ENCODE peak calls at places on chromosomes 13 and 19, in six cellular contexts. S, P, K, J, A and F are unnamed samples.

GRCh38 chr19:7923295-7924191 is 2.4 kb downstream of the CTXN1 start:
- DNase-seq in K (no peak), A (no peak), P (no peak), J (no peak), S (peak; percentile 84), F (no peak)

GRCh38 chr13:82627183-82627582 is 1255.1 kb downstream of the SLITRK1 start:
- DNase-seq in A (no peak), S (no peak), P (no peak), J (no peak), K (no peak), F (no peak)

GRCh38 chr13:81929988-81930387 is 1589.1 kb upstream of the SPRY2 start:
- DNase-seq in J (no peak), K (no peak), P (no peak), A (no peak), S (no peak), F (no peak)

GRCh38 chr19:42048992-42049391 is 21.0 kb downstream of the GRIK5 start:
- DNase-seq in P (peak; percentile 32), S (no peak), K (no peak), J (no peak), A (no peak), F (no peak)

GRCh38 chr13:72798817-72799216 is 16.9 kb downstream of the PIBF1 start:
- DNase-seq in P (no peak), S (no peak), K (no peak), J (no peak), A (no peak), F (no peak)

GRCh38 chr19:1945899-1946298 is 4.9 kb downstream of the CSNK1G2 start:
- DNase-seq in A (no peak), S (peak; percentile 50), P (peak; percentile 65), K (peak; percentile 40), J (peak; percentile 58), F (peak; percentile 49)

GRCh38 chr13:78701383-78701782 is 42.4 kb upstream of the OBI1 start:
- DNase-seq in J (no peak), P (no peak), K (no peak), S (no peak), A (no peak), F (no peak)

GRCh38 chr19:45448887-45449299 is 18.9 kb upstream of the FOSB start:
- DNase-seq in J (no peak), A (no peak), P (peak; percentile 57), K (no peak), S (no peak), F (no peak)

GRCh38 chr13:41389580-41389979 is 67.8 kb upstream of the RGCC start:
- DNase-seq in K (no peak), P (no peak), S (no peak), A (no peak), J (no peak), F (no peak)

GRCh38 chr13:32209670-32210069 is 105.5 kb downstream of the ZAR1L start:
- DNase-seq in K (no peak), A (no peak), S (no peak), J (no peak), P (no peak), F (no peak)

GRCh38 chr19:37519890-37520289 is 13.2 kb downstream of the ZNF793 start:
- DNase-seq in A (no peak), S (no peak), P (no peak), J (no peak), K (no peak), F (no peak)

GRCh38 chr13:112545866-112546265 is 42.1 kb downstream of the TUBGCP3 start:
- DNase-seq in K (no peak), S (no peak), J (no peak), P (no peak), A (no peak), F (no peak)

GRCh38 chr19:43662487-43662886 is 7.5 kb downstream of the PLAUR start:
- DNase-seq in J (no peak), P (no peak), K (no peak), S (no peak), A (no peak), F (no peak)

GRCh38 chr19:44850641-44851109 is 4.6 kb downstream of the NECTIN2 start:
- DNase-seq in S (peak; percentile 22), A (no peak), J (peak; percentile 75), K (peak; percentile 62), P (no peak), F (no peak)

GRCh38 chr13:39133781-39134180 is 95.5 kb downstream of the NHLRC3 start:
- DNase-seq in S (no peak), P (no peak), J (no peak), K (no peak), A (no peak), F (no peak)

GRCh38 chr13:98890186-98890585 is 87.7 kb downstream of the DOCK9 start:
- DNase-seq in P (no peak), S (peak; percentile 53), J (no peak), A (no peak), K (no peak), F (no peak)

GRCh38 chr13:88601949-88602348 is 930.8 kb downstream of the SLITRK5 start:
- DNase-seq in J (no peak), K (no peak), P (no peak), A (no peak), S (no peak), F (no peak)

GRCh38 chr19:33502521-33502920 is 19.1 kb downstream of the PEPD start:
- DNase-seq in K (no peak), A (no peak), P (no peak), S (no peak), J (no peak), F (no peak)

GRCh38 chr19:15337202-15337601 is 4.9 kb upstream of the BRD4 start:
- DNase-seq in S (no peak), J (no peak), P (no peak), A (no peak), K (no peak), F (no peak)

GRCh38 chr19:46537136-46538097 is 41.8 kb upstream of the PNMA8B start:
- DNase-seq in P (peak; percentile 70), S (no peak), J (peak; percentile 60), A (no peak), K (peak; percentile 65), F (peak; percentile 54)

GRCh38 chr13:28282451-28282850 is 144.1 kb downstream of the PAN3 start:
- DNase-seq in S (no peak), J (no peak), A (no peak), K (no peak), P (no peak), F (no peak)

GRCh38 chr19:46513461-46514236 is 18.0 kb upstream of the PNMA8B start:
- DNase-seq in J (peak; percentile 82), P (peak; percentile 83), K (peak; percentile 73), S (peak; percentile 73), A (peak; percentile 62), F (peak; percentile 86)

GRCh38 chr19:27894906-27895754 is 1317.8 kb downstream of the UQCRFS1 start:
- DNase-seq in S (no peak), A (no peak), J (no peak), K (no peak), P (no peak), F (no peak)
- H3K9me3 ChIP-seq in S (no peaks in the 10 kb centered on the region), A (peaks cover 15% of the 10 kb centered on the region), J (no peaks in the 10 kb centered on the region), K (no peaks in the 10 kb centered on the region), P (no peaks in the 10 kb centered on the region), F (no peaks in the 10 kb centered on the region)

GRCh38 chr19:53196777-53197396 is 3.7 kb upstream of the ZNF665 start:
- DNase-seq in S (peak; percentile 99), A (peak; percentile 33), J (peak; percentile 99), P (peak; percentile 99), K (peak; percentile 99), F (peak; percentile 99)
- TF ChIP-seq POLR2A in S (peak; percentile 68), A (no peak), J (peak; percentile 78), P (peak; percentile 73), K (no peak), F (no peak)

DNA sequence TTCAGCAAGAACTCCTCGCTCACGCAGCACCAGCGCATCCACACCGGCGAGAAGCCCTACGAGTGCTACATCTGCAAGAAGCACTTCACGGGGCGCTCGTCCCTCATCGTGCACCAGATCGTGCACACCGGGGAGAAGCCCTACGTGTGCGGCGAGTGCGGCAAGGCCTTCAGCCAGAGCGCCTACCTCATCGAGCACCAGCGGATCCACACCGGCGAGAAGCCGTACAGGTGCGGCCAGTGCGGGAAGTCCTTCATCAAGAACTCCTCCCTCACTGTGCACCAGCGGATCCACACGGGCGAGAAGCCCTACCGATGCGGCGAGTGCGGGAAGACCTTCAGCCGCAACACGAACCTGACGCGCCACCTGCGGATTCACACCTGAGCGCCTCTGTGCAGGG is 20.6 kb upstream of the SMIM17 start:
- DNase-seq in K (no peak), J (no peak), A (no peak), P (no peak), S (no peak), F (no peak)
- H3K9me3 ChIP-seq in K (peaks cover 41% of the 10 kb centered on the region), J (no peaks in the 10 kb centered on the region), A (peaks cover 21% of the 10 kb centered on the region), P (peaks cover 38% of the 10 kb centered on the region), S (no peaks in the 10 kb centered on the region), F (no peaks in the 10 kb centered on the region)

DNA sequence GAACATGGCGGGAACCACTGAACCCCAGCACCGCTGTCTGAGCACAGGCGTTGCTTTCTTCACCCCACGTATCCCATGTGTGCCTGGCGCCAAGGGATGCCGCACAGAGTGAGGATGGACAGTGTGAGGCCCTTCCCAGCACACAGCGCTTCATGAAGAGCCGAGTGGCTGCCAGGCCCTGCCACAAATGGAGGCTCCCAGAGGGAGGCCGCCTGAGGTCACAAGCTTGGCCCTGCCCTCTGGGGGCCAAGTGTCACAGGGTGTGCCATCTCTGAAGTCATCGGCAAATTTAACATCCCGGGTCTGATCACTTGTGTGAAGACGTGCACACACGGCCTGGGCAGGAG is 24.4 kb downstream of the MPND start:
- DNase-seq in S (no peak), K (no peak), P (no peak), J (no peak), A (no peak), F (no peak)
- TF ChIP-seq POLR2A in S (no peak), K (no peak), P (no peak), J (no peak), A (no peak), F (no peak)

GRCh38 chr13:65188691-65189090 is 2041.4 kb downstream of the PCDH9 start:
- DNase-seq in S (no peak), K (no peak), A (no peak), P (no peak), J (no peak), F (no peak)
- H3K9me3 ChIP-seq in S (no peaks in the 10 kb centered on the region), K (peaks cover 4% of the 10 kb centered on the region), A (no peaks in the 10 kb centered on the region), P (no peaks in the 10 kb centered on the region), J (no peaks in the 10 kb centered on the region), F (peaks cover 11% of the 10 kb centered on the region)

GRCh38 chr19:57362997-57363705 is at the start of the genes TRAPPC2B and ZNF547:
- DNase-seq in J (peak; percentile 98), S (peak; percentile 97), K (peak; percentile 99), P (peak; percentile 99), A (peak; percentile 99), F (peak; percentile 100)
- TF ChIP-seq POLR2A in J (peak; percentile 61), S (peak; percentile 52), K (no peak), P (peak; percentile 67), A (peak; percentile 22), F (peak; percentile 68)

GRCh38 chr19:27765397-27765796 is 1447.6 kb downstream of the UQCRFS1 start:
- DNase-seq in P (no peak), S (no peak), K (no peak), A (no peak), J (no peak), F (no peak)
- H3K9me3 ChIP-seq in P (peaks cover 9% of the 10 kb centered on the region), S (no peaks in the 10 kb centered on the region), K (peaks cover 71% of the 10 kb centered on the region), A (peaks cover 5% of the 10 kb centered on the region), J (no peaks in the 10 kb centered on the region), F (no peaks in the 10 kb centered on the region)

DNA sequence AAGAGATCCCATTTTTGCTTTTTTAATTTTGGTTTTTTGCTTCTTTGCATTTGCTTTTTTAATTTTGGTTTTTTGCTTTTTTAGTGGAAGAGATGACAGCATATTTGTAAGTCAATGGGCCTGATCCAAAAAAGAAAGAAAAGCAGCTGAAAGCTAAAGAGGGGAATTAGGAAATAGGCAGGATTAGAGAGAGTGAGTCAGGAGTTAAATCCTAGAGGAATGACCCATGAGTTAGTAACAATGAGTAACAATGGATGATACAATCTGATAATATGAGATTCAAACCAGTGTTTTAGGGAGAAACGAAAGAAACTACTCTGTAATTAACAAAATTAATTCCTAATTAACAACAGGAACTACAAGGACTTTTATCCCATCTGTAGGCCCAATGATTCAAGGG is 111.2 kb upstream of the SGCG start:
- DNase-seq in J (no peak), P (no peak), A (no peak), S (no peak), K (no peak), F (no peak)
- TF ChIP-seq POLR2A in J (no peak), P (no peak), A (no peak), S (no peak), K (no peak), F (no peak)